ENCODE peak calls at places on chromosome 11, in six cellular contexts. One of them, this sample, is unnamed.

GRCh38 chr11:129766858-129767604 is 48.6 kb upstream of the TMEM45B start:
- DNase-seq in AG10803: peak
- DNase-seq in SK-N-SH: peak
- DNase-seq in GM06990: no peak
- DNase-seq in dorsolateral prefrontal cortex: no peak
- DNase-seq in HL-60: peak
- DNase-seq in this sample: peak

GRCh38 chr11:128448487-128448886 is 138.9 kb downstream of the ETS1 start:
- DNase-seq in AG10803: no peak
- DNase-seq in SK-N-SH: no peak
- DNase-seq in GM06990: no peak
- DNase-seq in dorsolateral prefrontal cortex: no peak
- DNase-seq in HL-60: no peak
- DNase-seq in this sample: no peak

GRCh38 chr11:15707971-15708370 is 593.2 kb downstream of the INSC start:
- DNase-seq in AG10803: no peak
- DNase-seq in SK-N-SH: peak
- DNase-seq in GM06990: no peak
- DNase-seq in dorsolateral prefrontal cortex: no peak
- DNase-seq in HL-60: no peak
- DNase-seq in this sample: no peak

GRCh38 chr11:67345247-67345948 is 7.9 kb downstream of the POLD4 start:
- DNase-seq in AG10803: no peak
- DNase-seq in SK-N-SH: no peak
- DNase-seq in GM06990: no peak
- DNase-seq in dorsolateral prefrontal cortex: no peak
- DNase-seq in HL-60: no peak
- DNase-seq in this sample: peak

GRCh38 chr11:91749231-91749630 is 475.4 kb upstream of the FAT3 start:
- DNase-seq in AG10803: no peak
- DNase-seq in SK-N-SH: no peak
- DNase-seq in GM06990: no peak
- DNase-seq in dorsolateral prefrontal cortex: no peak
- DNase-seq in HL-60: no peak
- DNase-seq in this sample: no peak

GRCh38 chr11:35214792-35215193 is 75.8 kb downstream of the CD44 start:
- DNase-seq in AG10803: peak
- DNase-seq in SK-N-SH: no peak
- DNase-seq in GM06990: no peak
- DNase-seq in dorsolateral prefrontal cortex: no peak
- DNase-seq in HL-60: no peak
- DNase-seq in this sample: no peak

GRCh38 chr11:24760681-24761080 is 263.8 kb downstream of the LUZP2 start:
- DNase-seq in AG10803: no peak
- DNase-seq in SK-N-SH: no peak
- DNase-seq in GM06990: no peak
- DNase-seq in dorsolateral prefrontal cortex: no peak
- DNase-seq in HL-60: peak
- DNase-seq in this sample: no peak

GRCh38 chr11:58579192-58580129 is 598 bp downstream of the ZFP91 start:
- DNase-seq in AG10803: peak
- DNase-seq in SK-N-SH: peak
- DNase-seq in GM06990: peak
- DNase-seq in dorsolateral prefrontal cortex: peak
- DNase-seq in HL-60: peak
- DNase-seq in this sample: peak

GRCh38 chr11:78557236-78557635 is 17.4 kb downstream of the NARS2 start:
- DNase-seq in AG10803: no peak
- DNase-seq in SK-N-SH: no peak
- DNase-seq in GM06990: no peak
- DNase-seq in dorsolateral prefrontal cortex: no peak
- DNase-seq in HL-60: no peak
- DNase-seq in this sample: no peak

GRCh38 chr11:128772814-128773213 is 78.9 kb downstream of the FLI1 start:
- DNase-seq in AG10803: no peak
- DNase-seq in SK-N-SH: no peak
- DNase-seq in GM06990: no peak
- DNase-seq in dorsolateral prefrontal cortex: no peak
- DNase-seq in HL-60: peak
- DNase-seq in this sample: peak

GRCh38 chr11:131674051-131674755 is 303.8 kb downstream of the NTM start:
- DNase-seq in AG10803: peak
- DNase-seq in SK-N-SH: peak
- DNase-seq in GM06990: peak
- DNase-seq in dorsolateral prefrontal cortex: peak
- DNase-seq in HL-60: peak
- DNase-seq in this sample: peak

GRCh38 chr11:69278091-69278867 is 15.7 kb upstream of the MYEOV start:
- DNase-seq in AG10803: no peak
- DNase-seq in SK-N-SH: no peak
- DNase-seq in GM06990: no peak
- DNase-seq in dorsolateral prefrontal cortex: no peak
- DNase-seq in HL-60: no peak
- DNase-seq in this sample: no peak

GRCh38 chr11:128776434-128777284 is 82.8 kb downstream of the FLI1 start:
- DNase-seq in AG10803: peak
- DNase-seq in SK-N-SH: peak
- DNase-seq in GM06990: peak
- DNase-seq in dorsolateral prefrontal cortex: no peak
- DNase-seq in HL-60: no peak
- DNase-seq in this sample: peak

GRCh38 chr11:64067257-64067993 is 31.7 kb downstream of the FLRT1 start:
- DNase-seq in AG10803: no peak
- DNase-seq in SK-N-SH: peak
- DNase-seq in GM06990: no peak
- DNase-seq in dorsolateral prefrontal cortex: no peak
- DNase-seq in HL-60: no peak
- DNase-seq in this sample: no peak

GRCh38 chr11:80722616-80723015 is 1281.8 kb upstream of the TENM4 start:
- DNase-seq in AG10803: no peak
- DNase-seq in SK-N-SH: no peak
- DNase-seq in GM06990: no peak
- DNase-seq in dorsolateral prefrontal cortex: no peak
- DNase-seq in HL-60: no peak
- DNase-seq in this sample: no peak

GRCh38 chr11:9144828-9145227 is 53.4 kb upstream of the SCUBE2 start:
- DNase-seq in AG10803: no peak
- DNase-seq in SK-N-SH: no peak
- DNase-seq in GM06990: no peak
- DNase-seq in dorsolateral prefrontal cortex: no peak
- DNase-seq in HL-60: no peak
- DNase-seq in this sample: no peak

GRCh38 chr11:125114518-125114917 is 3.1 kb upstream of the TMEM218 start:
- DNase-seq in AG10803: peak
- DNase-seq in SK-N-SH: no peak
- DNase-seq in GM06990: no peak
- DNase-seq in dorsolateral prefrontal cortex: no peak
- DNase-seq in HL-60: no peak
- DNase-seq in this sample: peak

GRCh38 chr11:103433380-103433779 is 324.2 kb downstream of the DYNC2H1 start:
- DNase-seq in AG10803: peak
- DNase-seq in SK-N-SH: no peak
- DNase-seq in GM06990: no peak
- DNase-seq in dorsolateral prefrontal cortex: no peak
- DNase-seq in HL-60: no peak
- DNase-seq in this sample: no peak

GRCh38 chr11:9565822-9566560 is 7.5 kb upstream of the WEE1 start:
- DNase-seq in AG10803: peak
- DNase-seq in SK-N-SH: peak
- DNase-seq in GM06990: peak
- DNase-seq in dorsolateral prefrontal cortex: no peak
- DNase-seq in HL-60: peak
- DNase-seq in this sample: peak

GRCh38 chr11:8329336-8329735 is 65.7 kb upstream of the LMO1 start:
- DNase-seq in AG10803: no peak
- DNase-seq in SK-N-SH: no peak
- DNase-seq in GM06990: no peak
- DNase-seq in dorsolateral prefrontal cortex: no peak
- DNase-seq in HL-60: no peak
- DNase-seq in this sample: no peak

GRCh38 chr11:117039897-117040296 is 58.3 kb downstream of the SIK3 start:
- DNase-seq in AG10803: no peak
- DNase-seq in SK-N-SH: no peak
- DNase-seq in GM06990: no peak
- DNase-seq in dorsolateral prefrontal cortex: no peak
- DNase-seq in HL-60: no peak
- DNase-seq in this sample: no peak

GRCh38 chr11:10451399-10452116 is 3.5 kb upstream of the AMPD3 start:
- DNase-seq in AG10803: no peak
- DNase-seq in SK-N-SH: no peak
- DNase-seq in GM06990: no peak
- DNase-seq in dorsolateral prefrontal cortex: no peak
- DNase-seq in HL-60: no peak
- DNase-seq in this sample: peak

GRCh38 chr11:13338437-13339069 is 61.0 kb downstream of the BMAL1 start:
- DNase-seq in AG10803: peak
- DNase-seq in SK-N-SH: no peak
- DNase-seq in GM06990: no peak
- DNase-seq in dorsolateral prefrontal cortex: no peak
- DNase-seq in HL-60: no peak
- DNase-seq in this sample: no peak

GRCh38 chr11:33802414-33802950 is 28.2 kb upstream of the FBXO3 start:
- DNase-seq in AG10803: peak
- DNase-seq in SK-N-SH: peak
- DNase-seq in GM06990: no peak
- DNase-seq in dorsolateral prefrontal cortex: peak
- DNase-seq in HL-60: peak
- DNase-seq in this sample: peak

DNA sequence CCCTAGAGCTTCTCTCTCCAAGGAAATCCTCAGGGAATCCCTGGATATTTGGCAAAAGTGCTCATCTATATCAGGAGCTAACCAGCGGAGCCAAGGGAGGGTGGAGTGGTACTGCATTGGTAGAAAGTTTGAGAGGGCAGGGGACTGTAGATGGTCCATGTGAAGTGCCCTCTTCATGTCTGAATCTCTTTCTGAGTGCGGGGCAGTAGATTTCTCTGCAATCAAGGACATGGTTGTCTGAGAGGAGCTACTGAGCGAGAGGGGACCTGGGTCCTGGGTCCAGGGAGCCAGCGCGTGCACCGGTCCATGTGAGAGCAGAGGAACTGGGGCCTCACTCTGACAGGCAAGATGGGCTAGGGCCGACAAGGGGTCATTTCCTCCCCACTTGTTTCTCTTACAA is 716 bp downstream of the DIXDC1 start:
- DNase-seq in AG10803: no peak
- DNase-seq in SK-N-SH: peak
- DNase-seq in GM06990: no peak
- DNase-seq in dorsolateral prefrontal cortex: peak
- DNase-seq in HL-60: no peak
- DNase-seq in this sample: no peak
- H3K4me3 ChIP-seq in AG10803: peak
- H3K4me3 ChIP-seq in SK-N-SH: peak
- H3K4me3 ChIP-seq in GM06990: no peak
- H3K4me3 ChIP-seq in dorsolateral prefrontal cortex: peak
- H3K4me3 ChIP-seq in HL-60: peak
- H3K4me3 ChIP-seq in this sample: no peak

GRCh38 chr11:74205181-74205580 is 34.1 kb downstream of the PPME1 start:
- DNase-seq in AG10803: no peak
- DNase-seq in SK-N-SH: no peak
- DNase-seq in GM06990: no peak
- DNase-seq in dorsolateral prefrontal cortex: no peak
- DNase-seq in HL-60: no peak
- DNase-seq in this sample: no peak
- TF ChIP-seq CTCF in AG10803: no peak
- TF ChIP-seq CTCF in SK-N-SH: no peak
- TF ChIP-seq CTCF in GM06990: no peak
- TF ChIP-seq CTCF in dorsolateral prefrontal cortex: no peak
- TF ChIP-seq CTCF in HL-60: no peak
- TF ChIP-seq CTCF in this sample: no peak

DNA sequence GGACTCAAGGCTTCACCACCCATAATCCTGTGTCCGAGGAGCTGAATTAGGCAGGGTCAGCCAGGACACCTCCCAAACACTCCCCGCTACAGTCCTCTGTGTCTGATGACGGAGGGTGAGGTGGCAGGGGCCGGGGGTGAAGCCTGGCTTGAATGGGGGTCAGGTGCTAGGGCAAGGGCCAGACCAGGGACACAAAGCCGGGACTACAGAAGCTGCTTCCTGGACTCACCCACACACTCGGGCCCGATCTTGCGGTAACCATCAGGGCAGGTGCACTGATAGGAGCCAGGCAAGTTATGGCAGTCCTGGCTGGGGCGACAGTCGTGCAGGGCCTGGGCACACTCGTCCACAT is 2.3 kb downstream of the EFEMP2 start:
- DNase-seq in AG10803: no peak
- DNase-seq in SK-N-SH: no peak
- DNase-seq in GM06990: no peak
- DNase-seq in dorsolateral prefrontal cortex: no peak
- DNase-seq in HL-60: no peak
- DNase-seq in this sample: no peak
- H3K4me3 ChIP-seq in AG10803: peak
- H3K4me3 ChIP-seq in SK-N-SH: no peak
- H3K4me3 ChIP-seq in GM06990: no peak
- H3K4me3 ChIP-seq in dorsolateral prefrontal cortex: no peak
- H3K4me3 ChIP-seq in HL-60: no peak
- H3K4me3 ChIP-seq in this sample: no peak

GRCh38 chr11:115065314-115065713 is 387.0 kb downstream of the NXPE2 start:
- DNase-seq in AG10803: no peak
- DNase-seq in SK-N-SH: no peak
- DNase-seq in GM06990: no peak
- DNase-seq in dorsolateral prefrontal cortex: no peak
- DNase-seq in HL-60: no peak
- DNase-seq in this sample: no peak

GRCh38 chr11:115060840-115061239 is 382.5 kb downstream of the NXPE2 start:
- DNase-seq in AG10803: no peak
- DNase-seq in SK-N-SH: no peak
- DNase-seq in GM06990: no peak
- DNase-seq in dorsolateral prefrontal cortex: no peak
- DNase-seq in HL-60: no peak
- DNase-seq in this sample: no peak

GRCh38 chr11:115067471-115067870 is 389.1 kb downstream of the NXPE2 start:
- DNase-seq in AG10803: no peak
- DNase-seq in SK-N-SH: no peak
- DNase-seq in GM06990: no peak
- DNase-seq in dorsolateral prefrontal cortex: no peak
- DNase-seq in HL-60: no peak
- DNase-seq in this sample: no peak

GRCh38 chr11:115069599-115069998 is 391.3 kb downstream of the NXPE2 start:
- DNase-seq in AG10803: no peak
- DNase-seq in SK-N-SH: no peak
- DNase-seq in GM06990: no peak
- DNase-seq in dorsolateral prefrontal cortex: no peak
- DNase-seq in HL-60: no peak
- DNase-seq in this sample: no peak

DNA sequence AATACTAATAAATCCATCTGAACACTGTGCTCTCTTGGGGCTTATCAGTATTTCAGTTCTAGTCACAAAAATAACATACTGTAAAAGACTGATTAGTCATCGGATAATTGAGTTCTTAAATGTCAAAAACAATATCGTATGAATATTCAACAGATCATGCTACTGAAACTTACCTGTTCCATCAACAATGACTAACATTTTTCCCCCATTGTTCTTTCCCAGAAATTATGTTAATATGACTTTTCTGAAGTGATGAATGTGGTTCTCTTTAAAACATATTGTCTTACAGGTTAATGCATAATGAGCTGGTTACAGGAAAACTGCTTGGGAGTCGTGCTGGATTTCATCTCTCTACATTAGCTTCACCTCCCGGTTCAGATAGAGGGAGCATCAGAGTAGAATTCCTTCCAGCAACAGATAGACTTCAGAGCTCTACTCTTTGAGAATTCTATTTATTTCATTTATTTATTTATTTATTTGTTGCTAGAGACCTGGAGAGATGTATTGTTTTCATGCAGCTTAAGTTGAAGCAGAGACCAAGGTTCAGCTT is 387.9 kb downstream of the NXPE2 start:
- DNase-seq in AG10803: no peak
- DNase-seq in SK-N-SH: no peak
- DNase-seq in GM06990: no peak
- DNase-seq in dorsolateral prefrontal cortex: no peak
- DNase-seq in HL-60: no peak
- DNase-seq in this sample: no peak
- TF ChIP-seq CTCF in AG10803: no peak
- TF ChIP-seq CTCF in SK-N-SH: no peak
- TF ChIP-seq CTCF in GM06990: no peak
- TF ChIP-seq CTCF in dorsolateral prefrontal cortex: no peak
- TF ChIP-seq CTCF in HL-60: no peak
- TF ChIP-seq CTCF in this sample: no peak

This sample was measured in GM12865.